ENCODE peak calls at places on chromosomes 1 and 21, in eight cellular contexts. One of them, this sample, is unnamed.

GRCh38 chr1:62131093-62131725 is 63.4 kb upstream of the L1TD1 start:
- DNase-seq in right lobe of liver: no peak
- DNase-seq in suprapubic skin: no peak
- DNase-seq in HL-60: peak
- DNase-seq in GM13976: peak
- DNase-seq in fibroblast of villous mesenchyme: peak
- DNase-seq in lower lobe of right lung: no peak
- DNase-seq in A673: peak
- DNase-seq in this sample: peak

GRCh38 chr1:193654951-193655705 is 468.7 kb upstream of the B3GALT2 start:
- DNase-seq in right lobe of liver: peak
- DNase-seq in suprapubic skin: no peak
- DNase-seq in HL-60: no peak
- DNase-seq in GM13976: no peak
- DNase-seq in fibroblast of villous mesenchyme: no peak
- DNase-seq in lower lobe of right lung: no peak
- DNase-seq in A673: peak
- DNase-seq in this sample: no peak

GRCh38 chr1:101238041-101238515 is 1.3 kb downstream of the S1PR1 start:
- DNase-seq in right lobe of liver: peak
- DNase-seq in suprapubic skin: no peak
- DNase-seq in HL-60: no peak
- DNase-seq in GM13976: peak
- DNase-seq in fibroblast of villous mesenchyme: no peak
- DNase-seq in lower lobe of right lung: peak
- DNase-seq in A673: no peak
- DNase-seq in this sample: peak

GRCh38 chr1:165890684-165891083 is 63.3 kb downstream of the UCK2 start:
- DNase-seq in right lobe of liver: no peak
- DNase-seq in suprapubic skin: no peak
- DNase-seq in HL-60: no peak
- DNase-seq in GM13976: no peak
- DNase-seq in fibroblast of villous mesenchyme: no peak
- DNase-seq in lower lobe of right lung: no peak
- DNase-seq in A673: no peak
- DNase-seq in this sample: no peak

GRCh38 chr1:203089651-203090045 is 3.8 kb upstream of the MYOG start:
- DNase-seq in right lobe of liver: no peak
- DNase-seq in suprapubic skin: no peak
- DNase-seq in HL-60: no peak
- DNase-seq in GM13976: no peak
- DNase-seq in fibroblast of villous mesenchyme: no peak
- DNase-seq in lower lobe of right lung: no peak
- DNase-seq in A673: no peak
- DNase-seq in this sample: no peak

GRCh38 chr1:61097326-61097725 is 15.0 kb downstream of the NFIA start:
- DNase-seq in right lobe of liver: no peak
- DNase-seq in suprapubic skin: no peak
- DNase-seq in HL-60: no peak
- DNase-seq in GM13976: no peak
- DNase-seq in fibroblast of villous mesenchyme: no peak
- DNase-seq in lower lobe of right lung: no peak
- DNase-seq in A673: peak
- DNase-seq in this sample: no peak

GRCh38 chr1:119982006-119982405 is 85.7 kb upstream of the ADAM30 start:
- DNase-seq in right lobe of liver: no peak
- DNase-seq in suprapubic skin: no peak
- DNase-seq in HL-60: no peak
- DNase-seq in GM13976: no peak
- DNase-seq in fibroblast of villous mesenchyme: peak
- DNase-seq in lower lobe of right lung: no peak
- DNase-seq in A673: no peak
- DNase-seq in this sample: no peak

GRCh38 chr21:42258150-42258884 is 39.4 kb downstream of the ABCG1 start:
- DNase-seq in right lobe of liver: peak
- DNase-seq in suprapubic skin: no peak
- DNase-seq in HL-60: peak
- DNase-seq in GM13976: peak
- DNase-seq in fibroblast of villous mesenchyme: peak
- DNase-seq in lower lobe of right lung: peak
- DNase-seq in A673: peak
- DNase-seq in this sample: peak

GRCh38 chr1:67840449-67840848 is 7.2 kb upstream of the GNG12 start:
- DNase-seq in right lobe of liver: no peak
- DNase-seq in suprapubic skin: no peak
- DNase-seq in HL-60: no peak
- DNase-seq in GM13976: no peak
- DNase-seq in fibroblast of villous mesenchyme: peak
- DNase-seq in lower lobe of right lung: no peak
- DNase-seq in A673: peak
- DNase-seq in this sample: no peak

GRCh38 chr1:63135174-63135512 is 187.2 kb upstream of the FOXD3 start:
- DNase-seq in right lobe of liver: no peak
- DNase-seq in suprapubic skin: no peak
- DNase-seq in HL-60: no peak
- DNase-seq in GM13976: no peak
- DNase-seq in fibroblast of villous mesenchyme: no peak
- DNase-seq in lower lobe of right lung: no peak
- DNase-seq in A673: no peak
- DNase-seq in this sample: no peak

GRCh38 chr1:108041360-108042143 is 76.6 kb upstream of the VAV3 start:
- DNase-seq in right lobe of liver: no peak
- DNase-seq in suprapubic skin: no peak
- DNase-seq in HL-60: no peak
- DNase-seq in GM13976: no peak
- DNase-seq in fibroblast of villous mesenchyme: peak
- DNase-seq in lower lobe of right lung: no peak
- DNase-seq in A673: no peak
- DNase-seq in this sample: no peak

GRCh38 chr1:50332941-50333594 is 90.2 kb downstream of the DMRTA2 start:
- DNase-seq in right lobe of liver: peak
- DNase-seq in suprapubic skin: no peak
- DNase-seq in HL-60: no peak
- DNase-seq in GM13976: peak
- DNase-seq in fibroblast of villous mesenchyme: peak
- DNase-seq in lower lobe of right lung: peak
- DNase-seq in A673: peak
- DNase-seq in this sample: peak

GRCh38 chr1:45304311-45305081 is 22.2 kb upstream of the HPDL start:
- DNase-seq in right lobe of liver: peak
- DNase-seq in suprapubic skin: peak
- DNase-seq in HL-60: no peak
- DNase-seq in GM13976: no peak
- DNase-seq in fibroblast of villous mesenchyme: no peak
- DNase-seq in lower lobe of right lung: no peak
- DNase-seq in A673: no peak
- DNase-seq in this sample: peak

GRCh38 chr1:243595527-243596206 is 254.4 kb downstream of the AKT3 start:
- DNase-seq in right lobe of liver: no peak
- DNase-seq in suprapubic skin: no peak
- DNase-seq in HL-60: no peak
- DNase-seq in GM13976: no peak
- DNase-seq in fibroblast of villous mesenchyme: peak
- DNase-seq in lower lobe of right lung: no peak
- DNase-seq in A673: no peak
- DNase-seq in this sample: no peak

GRCh38 chr1:217892750-217893149 is 261.6 kb downstream of the SPATA17 start:
- DNase-seq in right lobe of liver: no peak
- DNase-seq in suprapubic skin: no peak
- DNase-seq in HL-60: no peak
- DNase-seq in GM13976: no peak
- DNase-seq in fibroblast of villous mesenchyme: no peak
- DNase-seq in lower lobe of right lung: no peak
- DNase-seq in A673: no peak
- DNase-seq in this sample: no peak

GRCh38 chr1:217891966-217892365 is 260.8 kb downstream of the SPATA17 start:
- DNase-seq in right lobe of liver: no peak
- DNase-seq in suprapubic skin: no peak
- DNase-seq in HL-60: no peak
- DNase-seq in GM13976: no peak
- DNase-seq in fibroblast of villous mesenchyme: no peak
- DNase-seq in lower lobe of right lung: no peak
- DNase-seq in A673: no peak
- DNase-seq in this sample: no peak

GRCh38 chr1:217889401-217889800 is 258.3 kb downstream of the SPATA17 start:
- DNase-seq in right lobe of liver: no peak
- DNase-seq in suprapubic skin: no peak
- DNase-seq in HL-60: no peak
- DNase-seq in GM13976: no peak
- DNase-seq in fibroblast of villous mesenchyme: peak
- DNase-seq in lower lobe of right lung: no peak
- DNase-seq in A673: peak
- DNase-seq in this sample: no peak
- TF ChIP-seq CTCF in right lobe of liver: no peak
- TF ChIP-seq CTCF in suprapubic skin: no peak
- TF ChIP-seq CTCF in HL-60: no peak
- TF ChIP-seq CTCF in GM13976: peak
- TF ChIP-seq CTCF in fibroblast of villous mesenchyme: peak
- TF ChIP-seq CTCF in lower lobe of right lung: no peak
- TF ChIP-seq CTCF in A673: peak
- TF ChIP-seq CTCF in this sample: peak

DNA sequence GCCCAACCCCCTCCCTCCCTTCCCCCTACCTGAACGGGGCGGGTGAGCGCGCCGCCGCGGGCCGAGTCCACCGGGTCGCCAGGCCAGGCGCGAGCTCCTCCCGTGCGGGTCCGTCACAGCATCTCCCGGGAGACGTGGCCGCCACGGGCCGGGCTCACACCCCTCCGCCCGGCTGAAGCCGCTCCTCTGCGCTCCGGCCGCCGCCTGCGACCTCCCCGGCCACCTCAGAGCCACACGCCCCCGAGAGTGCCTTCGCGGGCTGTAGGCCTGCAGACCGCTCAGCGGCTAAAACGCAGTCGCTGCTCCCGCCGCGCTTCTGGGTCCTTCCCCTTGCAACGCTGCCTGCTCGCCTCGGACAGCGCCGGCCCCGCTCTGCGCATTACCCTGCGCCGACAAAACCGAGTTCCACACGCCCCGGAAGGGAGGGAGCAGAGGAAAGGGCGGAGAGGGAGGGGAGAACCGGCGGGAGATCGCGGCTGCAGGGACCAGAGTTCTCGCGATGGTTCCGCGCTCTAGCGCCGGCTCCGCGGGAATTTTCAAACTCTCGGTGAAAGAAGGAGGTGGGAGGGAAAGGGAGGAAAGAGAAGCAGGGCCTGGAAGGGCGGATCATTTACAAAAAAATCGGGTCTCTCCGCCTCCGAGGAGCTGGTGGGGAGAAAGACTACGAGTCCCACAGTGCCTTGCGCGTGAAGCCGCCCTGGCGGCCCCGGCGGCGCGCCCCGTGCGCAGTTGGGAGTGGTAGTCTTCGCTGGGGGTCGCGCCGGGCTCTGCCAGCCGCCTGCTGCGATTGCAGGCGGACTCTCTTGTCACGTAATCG is at the start of gene AHCTF1:
- DNase-seq in right lobe of liver: peak
- DNase-seq in suprapubic skin: peak
- DNase-seq in HL-60: peak
- DNase-seq in GM13976: peak
- DNase-seq in fibroblast of villous mesenchyme: peak
- DNase-seq in lower lobe of right lung: peak
- DNase-seq in A673: peak
- DNase-seq in this sample: peak
- TF ChIP-seq CTCF in right lobe of liver: no peak
- TF ChIP-seq CTCF in suprapubic skin: no peak
- TF ChIP-seq CTCF in HL-60: no peak
- TF ChIP-seq CTCF in GM13976: no peak
- TF ChIP-seq CTCF in fibroblast of villous mesenchyme: no peak
- TF ChIP-seq CTCF in lower lobe of right lung: no peak
- TF ChIP-seq CTCF in A673: no peak
- TF ChIP-seq CTCF in this sample: no peak

DNA sequence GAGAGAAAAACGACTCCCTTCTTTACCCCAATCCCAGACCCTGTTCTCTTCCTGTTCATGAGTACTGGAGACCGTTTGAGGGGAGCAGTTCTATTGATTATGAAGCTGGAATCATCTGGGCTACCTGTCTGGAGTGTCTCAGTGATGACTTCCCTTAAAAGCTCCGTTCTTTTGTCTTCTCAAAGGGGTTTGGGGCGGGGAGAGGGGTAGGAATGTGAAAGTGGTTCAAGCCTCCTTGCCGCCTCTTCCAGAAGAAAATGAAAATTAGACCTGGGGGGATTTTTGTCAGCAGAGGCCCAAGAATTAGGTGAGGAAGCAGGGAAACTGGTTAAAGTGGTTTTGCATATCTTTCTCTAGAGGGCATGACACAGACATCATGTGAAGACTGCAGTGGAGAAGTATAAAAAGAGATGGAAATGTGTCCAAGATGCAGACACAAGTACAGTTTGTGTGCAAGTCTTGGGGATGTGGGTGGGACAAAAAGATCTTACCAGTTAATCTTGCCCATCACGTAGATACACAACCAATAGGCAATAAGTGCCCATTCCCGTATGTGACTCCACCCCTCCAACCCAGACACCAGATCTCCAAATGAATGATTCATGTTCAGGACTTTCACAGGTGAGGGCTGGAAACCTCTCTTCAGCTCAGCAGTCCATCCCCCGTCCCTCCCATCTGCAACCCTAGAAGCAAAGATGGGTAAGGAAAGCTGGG is 470 bp upstream of the MTMR11 start:
- DNase-seq in right lobe of liver: no peak
- DNase-seq in suprapubic skin: no peak
- DNase-seq in HL-60: no peak
- DNase-seq in GM13976: no peak
- DNase-seq in fibroblast of villous mesenchyme: peak
- DNase-seq in lower lobe of right lung: no peak
- DNase-seq in A673: peak
- DNase-seq in this sample: no peak
- TF ChIP-seq CTCF in right lobe of liver: no peak
- TF ChIP-seq CTCF in suprapubic skin: no peak
- TF ChIP-seq CTCF in HL-60: no peak
- TF ChIP-seq CTCF in GM13976: no peak
- TF ChIP-seq CTCF in fibroblast of villous mesenchyme: no peak
- TF ChIP-seq CTCF in lower lobe of right lung: no peak
- TF ChIP-seq CTCF in A673: no peak
- TF ChIP-seq CTCF in this sample: no peak

DNA sequence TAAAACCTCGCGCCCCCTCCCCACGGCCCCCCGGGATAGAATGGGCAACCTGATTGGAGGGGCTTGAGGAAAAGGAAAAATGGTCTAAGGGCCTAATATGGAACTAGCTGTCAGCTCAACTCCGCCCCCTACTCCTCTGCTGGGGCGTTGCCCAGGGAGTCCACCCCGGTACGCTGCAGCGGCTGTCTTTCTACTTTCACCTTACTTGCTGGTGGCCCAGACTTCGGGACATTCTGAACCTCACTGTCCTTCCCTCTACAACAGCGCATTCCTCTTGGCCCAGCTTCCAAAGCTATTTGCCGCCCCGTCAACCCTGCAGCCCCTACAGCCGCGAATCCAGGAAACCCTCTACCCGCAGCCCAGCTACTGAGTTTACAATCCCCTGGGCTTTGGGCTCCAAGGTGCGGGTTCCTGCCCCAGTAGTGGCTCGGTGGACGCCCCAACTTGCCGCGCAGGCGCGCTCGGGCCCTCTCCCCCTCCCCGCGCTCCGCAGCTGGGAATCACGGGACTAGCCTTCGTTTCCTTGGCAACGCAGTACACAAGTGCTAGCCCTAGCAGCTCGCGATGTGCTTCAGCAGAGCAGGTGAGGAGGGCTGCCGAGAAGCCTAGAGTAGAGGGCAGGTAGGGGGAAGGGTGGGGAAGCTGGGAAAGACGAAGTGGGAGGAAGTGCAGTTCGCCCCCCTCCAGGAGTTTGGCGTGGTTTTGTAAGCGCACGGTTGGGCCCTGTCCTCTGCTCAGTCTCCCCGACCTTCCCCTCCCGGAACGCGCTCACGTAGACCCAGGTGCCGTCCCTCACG is 55.6 kb downstream of the CHIA start:
- DNase-seq in right lobe of liver: peak
- DNase-seq in suprapubic skin: peak
- DNase-seq in HL-60: peak
- DNase-seq in GM13976: peak
- DNase-seq in fibroblast of villous mesenchyme: peak
- DNase-seq in lower lobe of right lung: peak
- DNase-seq in A673: peak
- DNase-seq in this sample: peak
- TF ChIP-seq CTCF in right lobe of liver: peak
- TF ChIP-seq CTCF in suprapubic skin: no peak
- TF ChIP-seq CTCF in HL-60: no peak
- TF ChIP-seq CTCF in GM13976: peak
- TF ChIP-seq CTCF in fibroblast of villous mesenchyme: no peak
- TF ChIP-seq CTCF in lower lobe of right lung: peak
- TF ChIP-seq CTCF in A673: peak
- TF ChIP-seq CTCF in this sample: peak

This sample was measured in GM10248.